ENCODE peak calls at places on chromosomes 1 and 21, in five cellular contexts. One of them, this sample, is unnamed.

GRCh38 chr1:29448456-29449317 is 212.4 kb downstream of the PTPRU start:
- DNase-seq in mesenchymal stem cell: no peak
- DNase-seq in mesendoderm: no peak
- DNase-seq in IMR-90: no peak
- DNase-seq in neuronal stem cell: no peak
- DNase-seq in this sample: no peak

GRCh38 chr21:29238967-29239289 is 59.8 kb upstream of the BACH1 start:
- DNase-seq in mesendoderm: no peak
- DNase-seq in neuronal stem cell: no peak
- DNase-seq in IMR-90: peak
- DNase-seq in mesenchymal stem cell: peak
- DNase-seq in this sample: no peak

GRCh38 chr1:93448983-93449805 is 1.3 kb downstream of the FNBP1L start:
- DNase-seq in IMR-90: peak
- DNase-seq in neuronal stem cell: peak
- DNase-seq in mesenchymal stem cell: peak
- DNase-seq in mesendoderm: peak
- DNase-seq in this sample: peak

GRCh38 chr21:16532841-16533240 is 803.1 kb downstream of the USP25 start:
- DNase-seq in mesendoderm: no peak
- DNase-seq in IMR-90: peak
- DNase-seq in mesenchymal stem cell: no peak
- DNase-seq in neuronal stem cell: no peak
- DNase-seq in this sample: no peak

GRCh38 chr1:7646981-7647901 is 123.9 kb upstream of the VAMP3 start:
- DNase-seq in neuronal stem cell: peak
- DNase-seq in mesenchymal stem cell: peak
- DNase-seq in mesendoderm: peak
- DNase-seq in IMR-90: peak
- DNase-seq in this sample: peak

GRCh38 chr1:197691816-197692215 is 83.5 kb downstream of the DENND1B start:
- DNase-seq in neuronal stem cell: no peak
- DNase-seq in mesendoderm: no peak
- DNase-seq in mesenchymal stem cell: no peak
- DNase-seq in IMR-90: no peak
- DNase-seq in this sample: no peak

GRCh38 chr1:231724876-231725647 is 98.5 kb downstream of the DISC1 start:
- DNase-seq in neuronal stem cell: peak
- DNase-seq in mesenchymal stem cell: peak
- DNase-seq in IMR-90: peak
- DNase-seq in mesendoderm: peak
- DNase-seq in this sample: peak

GRCh38 chr1:15352122-15352957 is 57.3 kb upstream of the EFHD2 start:
- DNase-seq in mesendoderm: peak
- DNase-seq in mesenchymal stem cell: peak
- DNase-seq in neuronal stem cell: no peak
- DNase-seq in IMR-90: peak
- DNase-seq in this sample: no peak

GRCh38 chr1:26288311-26288941 is 8.5 kb downstream of the SH3BGRL3 start:
- DNase-seq in mesenchymal stem cell: no peak
- DNase-seq in mesendoderm: no peak
- DNase-seq in neuronal stem cell: no peak
- DNase-seq in IMR-90: peak
- DNase-seq in this sample: no peak

GRCh38 chr21:34965200-34966174 is 83.6 kb downstream of the RUNX1 start:
- DNase-seq in mesenchymal stem cell: peak
- DNase-seq in IMR-90: peak
- DNase-seq in neuronal stem cell: no peak
- DNase-seq in mesendoderm: no peak
- DNase-seq in this sample: no peak

GRCh38 chr1:235127774-235128452 is 724 bp downstream of the TOMM20 start:
- DNase-seq in mesenchymal stem cell: peak
- DNase-seq in neuronal stem cell: no peak
- DNase-seq in IMR-90: no peak
- DNase-seq in mesendoderm: no peak
- DNase-seq in this sample: no peak

DNA sequence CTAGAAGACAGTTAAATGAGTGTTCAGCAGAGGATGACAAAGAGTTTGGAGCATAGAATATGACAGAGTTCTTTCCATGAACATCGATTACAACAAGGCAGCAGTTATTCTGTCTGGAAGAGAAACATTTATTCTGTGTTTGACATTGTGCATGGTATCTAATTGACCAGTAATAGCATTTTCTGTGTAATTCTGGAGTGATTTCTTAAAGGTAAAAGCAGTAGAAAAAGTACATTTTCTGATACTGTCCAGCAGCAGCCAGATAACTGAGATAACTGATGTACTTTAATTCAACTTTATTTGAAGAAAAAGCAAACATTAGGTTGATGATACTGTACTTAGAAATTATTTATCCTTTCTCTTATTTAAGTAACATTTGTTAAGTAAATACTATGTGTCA is 497.1 kb downstream of the AGBL4 start:
- DNase-seq in mesendoderm: no peak
- DNase-seq in IMR-90: no peak
- DNase-seq in neuronal stem cell: no peak
- DNase-seq in mesenchymal stem cell: no peak
- DNase-seq in this sample: no peak
- H3K4ac ChIP-seq in mesendoderm: no peak
- H3K4ac ChIP-seq in IMR-90: no peak
- H3K4ac ChIP-seq in neuronal stem cell: no peak
- H3K4ac ChIP-seq in mesenchymal stem cell: no peak
- H3K4ac ChIP-seq in this sample: no peak

GRCh38 chr1:39229504-39229903 is 25.0 kb downstream of the MACF1 start:
- DNase-seq in mesendoderm: no peak
- DNase-seq in IMR-90: no peak
- DNase-seq in neuronal stem cell: no peak
- DNase-seq in mesenchymal stem cell: no peak
- DNase-seq in this sample: no peak
- H3K4ac ChIP-seq in mesendoderm: no peak
- H3K4ac ChIP-seq in IMR-90: no peak
- H3K4ac ChIP-seq in neuronal stem cell: no peak
- H3K4ac ChIP-seq in mesenchymal stem cell: no peak
- H3K4ac ChIP-seq in this sample: no peak

GRCh38 chr1:151787689-151788088 is 2.6 kb downstream of the TDRKH start:
- DNase-seq in neuronal stem cell: no peak
- DNase-seq in mesendoderm: no peak
- DNase-seq in mesenchymal stem cell: no peak
- DNase-seq in IMR-90: no peak
- DNase-seq in this sample: no peak

GRCh38 chr1:151790940-151791651 is 796 bp upstream of the TDRKH start:
- DNase-seq in mesendoderm: peak
- DNase-seq in neuronal stem cell: no peak
- DNase-seq in IMR-90: no peak
- DNase-seq in mesenchymal stem cell: peak
- DNase-seq in this sample: no peak

GRCh38 chr1:151790071-151790939 is at the start of gene TDRKH:
- DNase-seq in neuronal stem cell: peak
- DNase-seq in mesendoderm: peak
- DNase-seq in mesenchymal stem cell: peak
- DNase-seq in IMR-90: peak
- DNase-seq in this sample: peak
- H3K4ac ChIP-seq in neuronal stem cell: no peak
- H3K4ac ChIP-seq in mesendoderm: no peak
- H3K4ac ChIP-seq in mesenchymal stem cell: no peak
- H3K4ac ChIP-seq in IMR-90: no peak
- H3K4ac ChIP-seq in this sample: no peak

GRCh38 chr1:6209661-6210605 is 4.0 kb downstream of the RNF207 start:
- DNase-seq in neuronal stem cell: no peak
- DNase-seq in IMR-90: no peak
- DNase-seq in mesenchymal stem cell: no peak
- DNase-seq in mesendoderm: peak
- DNase-seq in this sample: peak
- H3K4ac ChIP-seq in neuronal stem cell: peak
- H3K4ac ChIP-seq in IMR-90: peak
- H3K4ac ChIP-seq in mesenchymal stem cell: peak
- H3K4ac ChIP-seq in mesendoderm: no peak
- H3K4ac ChIP-seq in this sample: no peak

GRCh38 chr1:44829506-44830384 is 13.3 kb downstream of the PTCH2 start:
- DNase-seq in neuronal stem cell: no peak
- DNase-seq in IMR-90: no peak
- DNase-seq in mesendoderm: no peak
- DNase-seq in mesenchymal stem cell: no peak
- DNase-seq in this sample: no peak

GRCh38 chr1:44827197-44828002 is 15.7 kb downstream of the PTCH2 start:
- DNase-seq in neuronal stem cell: no peak
- DNase-seq in IMR-90: no peak
- DNase-seq in mesenchymal stem cell: no peak
- DNase-seq in mesendoderm: peak
- DNase-seq in this sample: peak

GRCh38 chr1:44828003-44828651 is 14.9 kb downstream of the PTCH2 start:
- DNase-seq in neuronal stem cell: no peak
- DNase-seq in IMR-90: no peak
- DNase-seq in mesendoderm: no peak
- DNase-seq in mesenchymal stem cell: no peak
- DNase-seq in this sample: peak

GRCh38 chr1:44828841-44829440 is 14.1 kb downstream of the PTCH2 start:
- DNase-seq in mesenchymal stem cell: no peak
- DNase-seq in mesendoderm: no peak
- DNase-seq in IMR-90: no peak
- DNase-seq in neuronal stem cell: no peak
- DNase-seq in this sample: no peak

DNA sequence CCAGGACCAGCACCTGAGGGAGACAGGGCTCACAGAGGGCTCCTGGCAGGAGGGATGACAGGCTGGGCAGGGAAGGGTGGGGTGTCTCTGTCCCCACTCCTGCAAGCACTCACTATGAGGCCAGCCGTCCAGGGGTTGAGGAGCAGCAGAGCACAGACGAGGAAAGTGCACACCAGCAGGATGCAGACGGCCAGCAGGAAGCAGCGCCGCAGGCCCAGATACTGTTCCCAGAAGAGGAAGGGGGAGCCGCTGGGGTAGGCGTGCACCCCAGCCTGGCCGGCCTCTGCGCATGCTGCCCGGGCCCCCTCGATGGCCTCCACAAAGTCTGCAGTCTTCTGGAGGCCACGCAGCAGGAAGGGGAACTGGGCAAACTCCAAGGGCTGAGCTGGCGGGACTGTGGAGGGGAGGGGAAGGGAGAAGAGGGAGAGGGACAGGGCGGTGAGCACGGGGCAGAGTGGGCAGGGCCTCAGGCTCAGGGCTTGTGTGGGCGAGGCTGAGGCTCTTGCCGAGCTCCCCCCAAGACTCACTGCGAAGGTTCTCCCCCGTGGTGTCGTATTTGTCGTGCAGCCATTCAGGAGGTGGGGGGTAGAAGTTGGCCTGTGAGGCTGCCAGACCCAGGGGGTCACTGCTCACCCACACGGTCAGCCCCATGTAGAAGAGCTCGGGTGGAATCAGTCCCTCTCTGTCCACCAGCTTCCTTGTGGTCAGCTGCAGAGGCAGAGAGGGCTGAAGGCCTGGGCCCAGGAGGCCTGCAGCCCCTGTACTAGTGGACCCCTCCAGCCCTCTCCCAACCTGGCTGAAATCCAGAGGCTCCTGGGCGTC is 16.5 kb downstream of the PTCH2 start:
- DNase-seq in mesendoderm: no peak
- DNase-seq in mesenchymal stem cell: no peak
- DNase-seq in IMR-90: no peak
- DNase-seq in neuronal stem cell: no peak
- DNase-seq in this sample: peak
- H3K4ac ChIP-seq in mesendoderm: no peak
- H3K4ac ChIP-seq in mesenchymal stem cell: no peak
- H3K4ac ChIP-seq in IMR-90: no peak
- H3K4ac ChIP-seq in neuronal stem cell: peak
- H3K4ac ChIP-seq in this sample: no peak

This sample was measured in H9.